ENCODE peak calls at places on chromosomes 16 and 17, in six cellular contexts. S is H1, X is HCT116, D is K562, J is IMR-90, N is HepG2. R is an unnamed sample.

GRCh38 chr17:4480929-4481898 is 17.5 kb upstream of the SPNS2 start:
- DNase-seq in S (no peak), X (no peak), D (no peak), J (no peak), N (no peak), R (no peak)

GRCh38 chr16:27769561-27770222 is 219.7 kb downstream of the KATNIP start:
- DNase-seq in S (no peak), X (peak), D (no peak), J (peak), N (no peak), R (no peak)

GRCh38 chr16:56898847-56899246 is 33.1 kb upstream of the HERPUD1 start:
- DNase-seq in S (no peak), X (no peak), D (no peak), J (no peak), N (no peak), R (no peak)

GRCh38 chr17:80657561-80657960 is 112.9 kb downstream of the RPTOR start:
- DNase-seq in S (no peak), X (no peak), D (no peak), J (no peak), N (no peak), R (no peak)

GRCh38 chr16:4913774-4914525 is 23.0 kb downstream of the PPL start:
- DNase-seq in S (no peak), X (no peak), D (no peak), J (no peak), N (no peak), R (no peak)

GRCh38 chr16:88523381-88524159 is 46.6 kb upstream of the ZC3H18 start:
- DNase-seq in S (no peak), X (no peak), D (peak), J (no peak), N (no peak), R (no peak)

GRCh38 chr17:2011421-2012371 is 13.4 kb downstream of the RTN4RL1 start:
- DNase-seq in S (no peak), X (no peak), D (no peak), J (no peak), N (no peak), R (no peak)

GRCh38 chr16:31071861-31072260 is 2.2 kb downstream of the ZNF668 start:
- DNase-seq in S (no peak), X (no peak), D (peak), J (peak), N (no peak), R (peak)

GRCh38 chr16:47716571-47716970 is 255.4 kb downstream of the PHKB start:
- DNase-seq in S (no peak), X (no peak), D (no peak), J (no peak), N (no peak), R (no peak)

GRCh38 chr17:58083491-58084316 is 485 bp downstream of the DYNLL2 start:
- DNase-seq in S (no peak), X (no peak), D (peak), J (peak), N (peak), R (peak)

GRCh38 chr17:55301521-55302406 is 37.0 kb downstream of the HLF start:
- DNase-seq in S (no peak), X (no peak), D (peak), J (no peak), N (peak), R (no peak)

GRCh38 chr16:78284957-78285434 is 185.5 kb downstream of the WWOX start:
- DNase-seq in S (no peak), X (no peak), D (no peak), J (no peak), N (peak), R (no peak)

GRCh38 chr16:57276596-57276995 is 7.9 kb downstream of the PLLP start:
- DNase-seq in S (no peak), X (no peak), D (no peak), J (no peak), N (no peak), R (no peak)

GRCh38 chr16:57643902-57644301 is 15.5 kb downstream of the ADGRG1 start:
- DNase-seq in S (no peak), X (no peak), D (no peak), J (no peak), N (no peak), R (no peak)

GRCh38 chr17:20156196-20157077 is 147.3 kb downstream of the SPECC1 start:
- DNase-seq in S (no peak), X (peak), D (peak), J (peak), N (peak), R (peak)

GRCh38 chr16:88589441-88589840 is 19.2 kb downstream of the ZC3H18 start:
- DNase-seq in S (no peak), X (no peak), D (no peak), J (no peak), N (no peak), R (no peak)

DNA sequence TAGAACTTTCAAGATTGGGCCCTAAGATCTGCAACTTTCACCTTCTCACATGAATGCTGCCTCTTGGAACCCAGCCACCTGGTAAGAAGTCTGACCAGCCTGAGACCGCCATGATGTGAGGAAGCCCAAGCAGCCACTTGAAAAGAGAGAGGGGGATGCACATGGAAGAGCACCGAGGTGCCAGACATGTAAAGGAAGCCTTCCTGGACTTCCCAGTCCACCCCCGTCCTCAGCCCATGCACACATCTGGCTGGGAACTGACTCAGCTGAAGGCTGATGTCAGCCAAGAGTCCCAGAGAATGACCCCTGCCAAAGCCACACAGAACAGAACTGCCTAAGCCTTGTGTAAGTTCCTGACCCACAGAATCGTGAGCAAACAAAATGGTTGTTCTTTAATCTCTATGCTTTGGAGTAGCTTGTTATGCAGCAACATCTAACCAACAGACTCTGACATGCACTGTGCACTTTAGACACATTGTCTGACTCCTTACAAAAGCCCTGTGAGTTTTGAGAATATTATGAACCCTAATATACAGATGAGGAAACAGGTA is 86.7 kb downstream of the RMI2 start:
- DNase-seq in S (no peak), X (no peak), D (no peak), J (peak), N (peak), R (no peak)
- H3K9ac ChIP-seq in S (no peak), X (no peak), D (no peak), J (no peak), N (no peak), R (no peak)

GRCh38 chr17:16991349-16992009 is 19.6 kb upstream of the TNFRSF13B start:
- DNase-seq in S (peak), X (peak), D (peak), J (peak), N (peak), R (peak)
- H3K4me2 ChIP-seq in S (no peak), X (peak), D (no peak), J (no peak), N (no peak), R (no peak)

GRCh38 chr16:2213817-2214720 is 571 bp downstream of the PGP start:
- DNase-seq in S (no peak), X (no peak), D (peak), J (no peak), N (no peak), R (peak)
- TF ChIP-seq POLR2A in S (no peak), X (no peak), D (no peak), J (no peak), N (no peak), R (peak)

GRCh38 chr16:83925095-83925905 is 26.4 kb downstream of the MLYCD start:
- DNase-seq in S (no peak), X (no peak), D (no peak), J (no peak), N (no peak), R (no peak)

GRCh38 chr16:83923581-83924365 is 24.9 kb downstream of the MLYCD start:
- DNase-seq in S (no peak), X (no peak), D (no peak), J (no peak), N (no peak), R (no peak)

GRCh38 chr16:83925957-83926725 is 26.9 kb upstream of the OSGIN1 start:
- DNase-seq in S (no peak), X (no peak), D (no peak), J (no peak), N (no peak), R (no peak)

GRCh38 chr16:83926726-83927397 is 26.2 kb upstream of the OSGIN1 start:
- DNase-seq in S (peak), X (peak), D (peak), J (peak), N (peak), R (peak)

GRCh38 chr16:83924686-83925085 is 25.8 kb downstream of the MLYCD start:
- DNase-seq in S (no peak), X (no peak), D (no peak), J (no peak), N (no peak), R (no peak)
- H3K9ac ChIP-seq in S (no peak), X (no peak), D (no peak), J (no peak), N (no peak), R (no peak)

GRCh38 chr16:2226918-2227317 is 3.5 kb downstream of the E4F1 start:
- DNase-seq in S (no peak), X (no peak), D (no peak), J (no peak), N (no peak), R (no peak)

GRCh38 chr16:2226245-2226793 is 2.9 kb downstream of the E4F1 start:
- DNase-seq in S (no peak), X (no peak), D (no peak), J (no peak), N (peak), R (no peak)

GRCh38 chr16:2228161-2228824 is 4.9 kb downstream of the E4F1 start:
- DNase-seq in S (no peak), X (no peak), D (no peak), J (no peak), N (no peak), R (no peak)

GRCh38 chr16:2224183-2224486 is 744 bp downstream of the E4F1 start:
- DNase-seq in S (no peak), X (no peak), D (peak), J (peak), N (peak), R (peak)

DNA sequence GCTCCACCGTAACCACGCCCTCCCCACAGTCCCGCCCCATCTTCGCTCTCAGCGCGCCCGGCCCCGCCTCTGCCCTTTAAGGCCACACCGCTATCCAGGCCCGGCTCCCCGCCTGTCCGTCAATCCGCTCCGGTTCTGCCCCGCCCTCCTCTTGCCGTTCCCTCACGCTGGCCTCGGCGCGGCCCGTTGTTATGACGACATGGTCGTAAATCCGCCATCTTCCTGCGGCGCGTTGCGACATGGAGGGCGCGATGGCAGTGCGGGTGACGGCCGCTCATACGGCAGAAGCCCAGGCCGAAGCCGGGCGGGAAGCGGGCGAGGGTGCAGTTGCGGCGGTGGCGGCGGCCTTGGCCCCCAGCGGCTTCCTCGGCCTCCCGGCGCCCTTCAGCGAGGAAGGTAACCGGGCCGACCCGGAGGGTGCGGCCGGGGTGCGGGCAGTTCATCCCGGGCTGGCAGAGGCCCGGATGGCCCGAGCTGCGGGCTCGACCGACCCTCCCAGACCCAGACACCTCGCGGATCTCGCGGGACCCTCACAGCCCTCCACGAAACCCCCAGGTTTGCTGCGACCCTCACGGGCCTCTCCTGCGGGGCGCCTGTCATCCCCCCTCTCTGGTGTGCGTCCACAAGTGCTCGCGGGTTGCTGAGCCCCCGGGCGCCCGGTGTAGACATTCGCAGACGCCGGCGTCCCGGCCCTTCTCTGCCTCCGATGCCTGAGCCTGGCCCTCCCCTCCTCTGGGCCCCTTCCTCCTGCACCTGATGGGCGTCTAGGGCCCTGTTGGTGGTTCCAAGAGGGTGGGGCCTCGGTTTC is at the start of gene E4F1:
- DNase-seq in S (peak), X (peak), D (peak), J (peak), N (peak), R (peak)
- H3K4me2 ChIP-seq in S (peak), X (peak), D (peak), J (peak), N (peak), R (peak)

GRCh38 chr16:3155972-3156371 is 21.1 kb downstream of the ZNF213 start:
- DNase-seq in S (no peak), X (no peak), D (no peak), J (no peak), N (no peak), R (no peak)

GRCh38 chr16:3158014-3158497 is 23.2 kb downstream of the ZNF213 start:
- DNase-seq in S (no peak), X (no peak), D (no peak), J (no peak), N (no peak), R (peak)

GRCh38 chr16:3157229-3158013 is 22.6 kb downstream of the ZNF213 start:
- DNase-seq in S (no peak), X (peak), D (peak), J (peak), N (peak), R (peak)

GRCh38 chr16:3161235-3162018 is 26.6 kb upstream of the OR1F1 start:
- DNase-seq in S (no peak), X (no peak), D (no peak), J (no peak), N (no peak), R (no peak)

DNA sequence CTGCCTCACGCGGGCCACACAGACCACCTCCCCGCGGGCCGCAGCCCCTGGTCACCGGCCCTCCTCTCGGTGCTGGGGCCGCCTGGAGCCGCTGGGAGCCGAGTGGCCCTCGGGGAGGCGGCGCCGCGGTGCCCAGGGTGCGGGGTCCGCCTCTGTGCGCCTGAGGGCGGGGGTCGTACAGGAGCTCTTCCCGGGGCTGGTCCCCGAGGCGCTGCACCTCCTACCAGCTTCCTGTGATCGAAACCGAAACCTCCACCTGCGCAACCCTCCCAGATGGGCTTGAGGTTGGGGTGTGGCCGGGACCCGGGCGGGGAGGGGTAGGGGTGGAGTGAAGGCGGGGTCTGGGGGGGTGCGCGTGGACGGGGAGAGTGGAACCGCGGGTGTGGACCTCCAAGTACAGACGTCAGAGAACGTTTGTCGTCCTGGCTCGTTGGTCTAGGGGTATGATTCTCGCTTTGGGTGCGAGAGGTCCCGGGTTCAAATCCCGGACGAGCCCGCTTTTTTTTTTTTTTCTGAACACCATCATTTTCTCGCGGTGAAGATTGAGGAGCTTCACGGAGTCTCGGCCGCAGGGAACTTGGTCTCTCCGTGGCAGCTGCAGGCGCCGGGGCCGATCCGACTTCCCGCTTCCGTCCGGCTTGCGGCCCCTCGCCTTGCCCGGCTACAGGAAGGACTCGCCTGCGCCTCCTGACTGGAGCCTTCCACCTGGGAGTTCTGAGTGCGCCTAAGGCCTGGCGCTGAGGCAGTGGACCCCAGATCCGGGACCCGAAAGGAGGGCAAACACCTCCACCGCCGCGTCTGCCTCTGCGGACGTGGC is 23.9 kb downstream of the ZNF213 start:
- DNase-seq in S (no peak), X (peak), D (peak), J (peak), N (peak), R (peak)
- TF ChIP-seq POLR2A in S (no peak), X (peak), D (peak), J (peak), N (peak), R (no peak)

GRCh38 chr17:39306509-39307212 is 80.9 kb upstream of the STAC2 start:
- DNase-seq in S (no peak), X (no peak), D (no peak), J (peak), N (no peak), R (no peak)
- H3K9ac ChIP-seq in S (no peak), X (no peak), D (no peak), J (no peak), N (no peak), R (no peak)

GRCh38 chr17:79073706-79074088 is 927 bp upstream of the ENGASE start:
- DNase-seq in S (no peak), X (no peak), D (no peak), J (no peak), N (peak), R (no peak)
- H3K4me2 ChIP-seq in S (no peak), X (peak), D (no peak), J (no peak), N (peak), R (no peak)

GRCh38 chr16:14283786-14284185 is 212.7 kb downstream of the MRTFB start:
- DNase-seq in S (no peak), X (no peak), D (no peak), J (no peak), N (no peak), R (no peak)

GRCh38 chr16:14284930-14285541 is 213.9 kb downstream of the MRTFB start:
- DNase-seq in S (no peak), X (peak), D (no peak), J (no peak), N (peak), R (peak)

GRCh38 chr16:14284371-14284770 is 213.3 kb downstream of the MRTFB start:
- DNase-seq in S (no peak), X (no peak), D (no peak), J (no peak), N (no peak), R (no peak)

GRCh38 chr16:14286381-14287230 is 215.5 kb downstream of the MRTFB start:
- DNase-seq in S (no peak), X (no peak), D (no peak), J (no peak), N (no peak), R (peak)

GRCh38 chr16:14285542-14286380 is 214.6 kb downstream of the MRTFB start:
- DNase-seq in S (peak), X (peak), D (peak), J (peak), N (peak), R (peak)
- TF ChIP-seq POLR2A in S (no peak), X (no peak), D (no peak), J (no peak), N (no peak), R (no peak)

R was measured in endothelial cell of umbilical vein.